ENCODE peak calls at places on chromosomes 1 and 21, in seven cellular contexts. V, Y, B, F, C, T and G are unnamed samples.

GRCh38 chr1:28811766-28812668 is at the start of gene OPRD1:
- DNase-seq in V (peak), Y (no peak), B (no peak), F (no peak), C (no peak), T (no peak), G (no peak)

GRCh38 chr1:182447660-182448059 is 2.3 kb upstream of the RGSL1 start:
- DNase-seq in V (no peak), Y (no peak), B (no peak), F (no peak), C (no peak), T (no peak), G (no peak)

GRCh38 chr1:109882288-109883245 is 28.1 kb upstream of the CSF1 start:
- DNase-seq in V (no peak), Y (no peak), B (no peak), F (no peak), C (no peak), T (no peak), G (no peak)

GRCh38 chr1:32892368-32893197 is 6.3 kb downstream of the HPCA start:
- DNase-seq in V (peak), Y (no peak), B (peak), F (no peak), C (no peak), T (no peak), G (no peak)

GRCh38 chr21:31347435-31348032 is 3.5 kb upstream of the TIAM1 start:
- DNase-seq in V (no peak), Y (no peak), B (no peak), F (no peak), C (peak), T (no peak), G (no peak)

GRCh38 chr1:15046487-15047165 is 106.9 kb upstream of the TMEM51 start:
- DNase-seq in V (peak), Y (peak), B (peak), F (peak), C (peak), T (peak), G (peak)

GRCh38 chr1:184626076-184627011 is 128.3 kb downstream of the EDEM3 start:
- DNase-seq in V (no peak), Y (no peak), B (no peak), F (no peak), C (no peak), T (no peak), G (no peak)

GRCh38 chr1:55129194-55129728 is 85.9 kb downstream of the USP24 start:
- DNase-seq in V (no peak), Y (no peak), B (no peak), F (no peak), C (no peak), T (no peak), G (no peak)

GRCh38 chr1:171674443-171675405 is 22.2 kb upstream of the MYOC start:
- DNase-seq in V (no peak), Y (no peak), B (no peak), F (no peak), C (no peak), T (no peak), G (no peak)

GRCh38 chr1:109083923-109084322 is 6.6 kb upstream of the TMEM167B start:
- DNase-seq in V (no peak), Y (no peak), B (no peak), F (no peak), C (no peak), T (no peak), G (no peak)

GRCh38 chr1:183533617-183534174 is 56.6 kb downstream of the NCF2 start:
- DNase-seq in V (no peak), Y (no peak), B (no peak), F (no peak), C (no peak), T (no peak), G (no peak)

GRCh38 chr1:236119935-236120484 is 22.3 kb upstream of the GPR137B start:
- DNase-seq in V (no peak), Y (no peak), B (no peak), F (no peak), C (no peak), T (no peak), G (no peak)

GRCh38 chr1:19504796-19505693 is 19.7 kb upstream of the CAPZB start:
- DNase-seq in V (no peak), Y (no peak), B (no peak), F (no peak), C (no peak), T (no peak), G (no peak)

GRCh38 chr1:38625939-38626338 is 233.6 kb downstream of the RRAGC start:
- DNase-seq in V (no peak), Y (no peak), B (no peak), F (no peak), C (no peak), T (no peak), G (no peak)

GRCh38 chr1:224092601-224093000 is 21.3 kb upstream of the FBXO28 start:
- DNase-seq in V (no peak), Y (no peak), B (no peak), F (no peak), C (no peak), T (no peak), G (no peak)

GRCh38 chr1:7650801-7651200 is 120.3 kb upstream of the VAMP3 start:
- DNase-seq in V (no peak), Y (no peak), B (no peak), F (no peak), C (no peak), T (peak), G (no peak)

GRCh38 chr1:206770531-206771352 is at the start of gene IL19:
- DNase-seq in V (no peak), Y (no peak), B (no peak), F (no peak), C (no peak), T (peak), G (no peak)

GRCh38 chr1:27346991-27347627 is 5.3 kb downstream of the SYTL1 start:
- DNase-seq in V (no peak), Y (no peak), B (no peak), F (no peak), C (no peak), T (no peak), G (no peak)

GRCh38 chr1:228405200-228405978 is 1.2 kb downstream of the TRIM11 start:
- DNase-seq in V (no peak), Y (no peak), B (no peak), F (no peak), C (no peak), T (peak), G (no peak)

GRCh38 chr1:225768662-225769426 is 8.8 kb upstream of the SRP9 start:
- DNase-seq in V (no peak), Y (peak), B (no peak), F (no peak), C (no peak), T (no peak), G (no peak)